ENCODE peak calls at places on chromosomes 3 and 15, in four cellular contexts. W is HepG2, T is HEK293T, E is GM12878. C is an unnamed sample.
A peak's percentile ranks its signal among the peaks of the same experiment; 100 is the strongest.

GRCh38 chr15:79004336-79004735 is 59.5 kb upstream of the CTSH start:
- DNase-seq in W (peak; percentile 62), T (no peak), E (peak; percentile 86), C (peak; percentile 48)

GRCh38 chr3:54180926-54181325 is 58.6 kb downstream of the CACNA2D3 start:
- DNase-seq in W (no peak), T (no peak), E (no peak), C (no peak)

GRCh38 chr3:123764642-123765041 is 119.5 kb downstream of the MYLK start:
- DNase-seq in W (no peak), T (no peak), E (no peak), C (no peak)

GRCh38 chr3:158792709-158793108 is 9.1 kb upstream of the MFSD1 start:
- DNase-seq in W (no peak), T (no peak), E (no peak), C (no peak)

GRCh38 chr3:72582211-72582878 is 265.9 kb downstream of the SHQ1 start:
- DNase-seq in W (peak; percentile 79), T (no peak), E (peak; percentile 76), C (no peak)

GRCh38 chr15:61584410-61584809 is 355.3 kb upstream of the RORA start:
- DNase-seq in W (no peak), T (no peak), E (no peak), C (no peak)

GRCh38 chr3:138234401-138235179 is 47.5 kb downstream of the ARMC8 start:
- DNase-seq in W (no peak), T (no peak), E (no peak), C (no peak)

GRCh38 chr3:106566277-106566676 is 697.5 kb upstream of the CBLB start:
- DNase-seq in W (no peak), T (no peak), E (peak; percentile 20), C (no peak)

GRCh38 chr3:100120022-100120421 is 5.7 kb upstream of the FILIP1L start:
- DNase-seq in W (no peak), T (no peak), E (no peak), C (no peak)

GRCh38 chr15:29670266-29670665 is 152.0 kb downstream of the TJP1 start:
- DNase-seq in W (no peak), T (no peak), E (no peak), C (no peak)

GRCh38 chr15:60426870-60427528 is 29.2 kb upstream of the ANXA2 start:
- DNase-seq in W (no peak), T (no peak), E (no peak), C (no peak)

GRCh38 chr15:90710436-90710835 is 6.7 kb upstream of the BLM start:
- DNase-seq in W (no peak), T (no peak), E (no peak), C (no peak)

GRCh38 chr15:71743861-71744382 is 66.4 kb upstream of the NR2E3 start:
- DNase-seq in W (peak; percentile 39), T (peak; percentile 56), E (no peak), C (peak; percentile 54)
- TF ChIP-seq TARDBP in W (no peak), T (no peak), E (no peak), C (no peak)

DNA sequence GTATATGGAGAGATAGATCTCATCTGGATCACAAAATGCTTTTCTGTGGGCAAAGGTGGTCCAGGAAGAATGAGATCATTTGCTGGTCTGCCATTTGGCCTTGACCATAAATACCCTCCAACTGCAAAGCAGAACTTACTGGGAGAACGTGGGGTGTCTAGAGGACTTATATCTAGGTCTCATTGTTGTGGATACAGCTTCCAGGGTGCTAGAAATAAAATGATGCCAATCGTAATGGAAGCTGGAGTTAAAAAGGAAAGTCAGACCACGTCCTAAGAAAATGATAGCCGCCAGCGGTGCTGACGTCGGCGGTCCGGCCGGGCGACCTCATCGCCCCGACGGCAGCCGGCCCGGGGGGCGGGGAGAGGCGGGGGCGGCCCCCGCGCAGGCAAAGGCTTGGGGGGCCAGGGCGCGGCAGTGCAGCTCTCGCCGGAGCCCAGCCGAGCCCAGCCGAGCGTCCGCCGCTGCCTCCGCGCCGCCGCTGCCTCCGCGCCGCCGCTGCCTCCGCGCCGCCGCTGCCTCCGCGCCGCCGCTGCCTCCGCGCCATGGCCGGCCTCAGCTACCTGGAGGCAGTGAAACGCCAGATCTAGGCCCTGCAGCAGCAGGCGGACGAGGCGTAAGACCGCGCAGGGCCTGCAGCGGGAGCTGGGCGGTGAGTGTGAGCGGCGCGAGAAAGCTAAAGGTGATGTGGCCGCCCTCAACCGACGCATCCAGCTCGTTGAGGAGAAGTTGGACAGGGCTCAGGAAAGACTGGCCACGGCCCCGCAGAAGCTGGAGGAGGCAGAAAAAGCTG is 89.5 kb downstream of the EOMES start:
- DNase-seq in W (peak; percentile 27), T (peak; percentile 41), E (no peak), C (no peak)
- TF ChIP-seq TARDBP in W (no peak), T (no peak), E (no peak), C (no peak)

GRCh38 chr3:136512391-136512790 is 239.8 kb downstream of the STAG1 start:
- DNase-seq in W (no peak), T (no peak), E (no peak), C (no peak)
- TF ChIP-seq TARDBP in W (no peak), T (no peak), E (no peak), C (no peak)

GRCh38 chr3:29695201-29695904 is 414.5 kb downstream of the RBMS3 start:
- DNase-seq in W (no peak), T (no peak), E (no peak), C (no peak)
- TF ChIP-seq TARDBP in W (no peak), T (no peak), E (no peak), C (no peak)